ENCODE peak calls at places on chromosomes 3 and 15, in seven cellular contexts. P is brain microvascular endothelial cell; H is activated gamma-delta T cell treated with Interleukin-2 at 50 U/mL for 16 hours; U is stimulated activated CD4-positive, alpha-beta T cell treated with anti-CD3 and anti-CD28 coated beads, TNF-alpha, amount 100 ng/mL, for 24 hours; Q is CD4-positive, alpha-beta T cell; I is GM13976; O is lower lobe of right lung. Y is an unnamed sample.
A peak's percentile ranks its signal among the peaks of the same experiment; 100 is the strongest.

GRCh38 chr3:64079369-64080160 is 56.3 kb upstream of the PSMD6 start:
- DNase-seq in P (no peak), H (no peak), U (no peak), Q (no peak), I (no peak), O (no peak), Y (no peak)

GRCh38 chr15:85361306-85361705 is 19.1 kb upstream of the AKAP13 start:
- DNase-seq in P (no peak), H (no peak), U (no peak), Q (no peak), I (peak; percentile 74), O (no peak), Y (no peak)

GRCh38 chr15:81096398-81096797 is 37.7 kb upstream of the CFAP161 start:
- DNase-seq in P (no peak), H (no peak), U (no peak), Q (no peak), I (no peak), O (no peak), Y (no peak)

GRCh38 chr3:194397757-194398312 is 1.2 kb downstream of the GP5 start:
- DNase-seq in P (no peak), H (peak; percentile 47), U (no peak), Q (peak; percentile 42), I (no peak), O (no peak), Y (peak; percentile 23)

GRCh38 chr3:40381904-40382616 is 4.9 kb upstream of the ENTPD3 start:
- DNase-seq in P (no peak), H (no peak), U (no peak), Q (no peak), I (no peak), O (no peak), Y (no peak)

GRCh38 chr3:9514306-9514705 is 39.3 kb downstream of the LHFPL4 start:
- DNase-seq in P (no peak), H (no peak), U (no peak), Q (no peak), I (no peak), O (no peak), Y (no peak)

GRCh38 chr3:159253860-159254259 is 452.0 kb downstream of the MFSD1 start:
- DNase-seq in P (no peak), H (no peak), U (no peak), Q (no peak), I (no peak), O (no peak), Y (no peak)

GRCh38 chr3:185341616-185342457 is 21.1 kb upstream of the MAP3K13 start:
- DNase-seq in P (no peak), H (no peak), U (no peak), Q (no peak), I (no peak), O (no peak), Y (no peak)

GRCh38 chr15:62769604-62770003 is 272.9 kb upstream of the TPM1 start:
- DNase-seq in P (peak; percentile 65), H (no peak), U (no peak), Q (no peak), I (no peak), O (no peak), Y (no peak)

GRCh38 chr3:192060160-192060783 is 599.3 kb downstream of the PYDC2 start:
- DNase-seq in P (no peak), H (no peak), U (no peak), Q (no peak), I (no peak), O (no peak), Y (no peak)

GRCh38 chr3:58059349-58060321 is 51.4 kb downstream of the FLNB start:
- DNase-seq in P (peak; percentile 90), H (no peak), U (no peak), Q (no peak), I (no peak), O (no peak), Y (no peak)

GRCh38 chr15:32763295-32763694 is 45.5 kb downstream of the GREM1 start:
- DNase-seq in P (no peak), H (no peak), U (no peak), Q (no peak), I (no peak), O (no peak), Y (no peak)

GRCh38 chr15:31398677-31399260 is 72.1 kb downstream of the KLF13 start:
- DNase-seq in P (no peak), H (no peak), U (peak; percentile 35), Q (no peak), I (peak; percentile 40), O (no peak), Y (no peak)

GRCh38 chr15:87492321-87492720 is 764.2 kb downstream of the NTRK3 start:
- DNase-seq in P (no peak), H (no peak), U (no peak), Q (no peak), I (no peak), O (no peak), Y (no peak)

GRCh38 chr3:146598486-146598885 is 6.7 kb downstream of the PLSCR5 start:
- DNase-seq in P (no peak), H (no peak), U (no peak), Q (no peak), I (no peak), O (no peak), Y (no peak)

GRCh38 chr15:56042982-56043980 is 49.9 kb upstream of the NEDD4 start:
- DNase-seq in P (no peak), H (peak; percentile 20), U (no peak), Q (no peak), I (no peak), O (no peak), Y (peak; percentile 86)